ENCODE peak calls at places on chromosomes 7 and 10, in seven cellular contexts. X, P, A, H, L, M and C are unnamed samples.

GRCh38 chr10:88911121-88911520 is 31.1 kb downstream of the STAMBPL1 start:
- DNase-seq in A (no peak), H (no peak), X (no peak), L (no peak), P (no peak), M (no peak), C (no peak)

GRCh38 chr10:96395931-96396877 is 37.4 kb upstream of the OPALIN start:
- DNase-seq in X (peak), M (peak), P (peak), L (peak), A (peak), H (peak), C (peak)

GRCh38 chr7:24851791-24852190 is 94.5 kb upstream of the GSDME start:
- DNase-seq in A (no peak), H (no peak), L (peak), M (no peak), X (no peak), P (no peak), C (no peak)

GRCh38 chr10:1120761-1121160 is 64.6 kb downstream of the WDR37 start:
- DNase-seq in P (no peak), L (no peak), H (no peak), X (no peak), M (no peak), A (no peak), C (no peak)

GRCh38 chr7:111138196-111138569 is 47.3 kb downstream of the LRRN3 start:
- DNase-seq in L (peak), M (peak), P (peak), X (no peak), A (no peak), H (peak), C (no peak)

GRCh38 chr10:62610649-62611229 is 193.8 kb upstream of the ADO start:
- DNase-seq in H (peak), X (peak), L (peak), A (no peak), M (peak), P (peak), C (peak)

GRCh38 chr7:37193087-37193774 is 255.4 kb downstream of the ELMO1 start:
- DNase-seq in X (no peak), H (peak), P (no peak), M (no peak), L (no peak), A (no peak), C (no peak)

GRCh38 chr10:4141471-4141870 is 356.5 kb upstream of the KLF6 start:
- DNase-seq in L (peak), A (no peak), X (no peak), H (no peak), P (peak), M (no peak), C (no peak)

GRCh38 chr10:117936136-117936535 is 110.6 kb downstream of the RAB11FIP2 start:
- DNase-seq in X (no peak), P (no peak), A (no peak), M (no peak), H (peak), L (peak), C (no peak)

GRCh38 chr7:28272461-28272877 is 91.9 kb upstream of the JAZF1 start:
- DNase-seq in P (peak), H (peak), X (peak), L (peak), M (peak), A (peak), C (peak)

DNA sequence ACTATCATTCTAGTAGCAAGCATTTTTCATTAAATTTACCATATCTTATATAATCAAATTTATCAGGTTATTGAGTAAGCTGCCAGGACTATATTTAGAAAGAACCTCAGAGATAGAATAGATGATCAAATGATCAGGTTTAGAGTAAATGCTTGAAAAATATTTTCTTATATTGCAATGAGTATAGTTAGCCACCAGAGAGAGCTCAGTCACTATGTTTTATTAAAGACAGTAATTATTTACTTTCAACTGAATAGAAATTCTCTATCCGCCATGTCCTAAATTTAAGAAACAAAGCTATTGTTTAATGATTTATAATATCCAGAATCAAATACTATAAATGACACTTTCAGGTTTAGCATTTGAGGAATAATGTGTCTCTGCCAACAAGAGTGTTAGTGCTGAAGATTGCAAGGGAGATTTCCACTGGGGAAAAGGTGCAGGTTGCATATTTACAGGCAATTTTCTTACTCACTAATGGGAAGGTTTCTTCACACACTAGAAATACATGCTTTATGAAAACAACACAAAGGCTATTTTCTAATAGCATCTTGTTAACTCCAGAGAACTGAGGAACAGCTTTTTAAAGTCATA is 184.7 kb downstream of the DGKB start:
- DNase-seq in A (no peak), P (peak), M (no peak), L (peak), X (no peak), H (no peak), C (no peak)
- TF ChIP-seq CTCF in A (no peak), P (peak), M (peak), L (peak), X (peak), H (peak), C (peak)

DNA sequence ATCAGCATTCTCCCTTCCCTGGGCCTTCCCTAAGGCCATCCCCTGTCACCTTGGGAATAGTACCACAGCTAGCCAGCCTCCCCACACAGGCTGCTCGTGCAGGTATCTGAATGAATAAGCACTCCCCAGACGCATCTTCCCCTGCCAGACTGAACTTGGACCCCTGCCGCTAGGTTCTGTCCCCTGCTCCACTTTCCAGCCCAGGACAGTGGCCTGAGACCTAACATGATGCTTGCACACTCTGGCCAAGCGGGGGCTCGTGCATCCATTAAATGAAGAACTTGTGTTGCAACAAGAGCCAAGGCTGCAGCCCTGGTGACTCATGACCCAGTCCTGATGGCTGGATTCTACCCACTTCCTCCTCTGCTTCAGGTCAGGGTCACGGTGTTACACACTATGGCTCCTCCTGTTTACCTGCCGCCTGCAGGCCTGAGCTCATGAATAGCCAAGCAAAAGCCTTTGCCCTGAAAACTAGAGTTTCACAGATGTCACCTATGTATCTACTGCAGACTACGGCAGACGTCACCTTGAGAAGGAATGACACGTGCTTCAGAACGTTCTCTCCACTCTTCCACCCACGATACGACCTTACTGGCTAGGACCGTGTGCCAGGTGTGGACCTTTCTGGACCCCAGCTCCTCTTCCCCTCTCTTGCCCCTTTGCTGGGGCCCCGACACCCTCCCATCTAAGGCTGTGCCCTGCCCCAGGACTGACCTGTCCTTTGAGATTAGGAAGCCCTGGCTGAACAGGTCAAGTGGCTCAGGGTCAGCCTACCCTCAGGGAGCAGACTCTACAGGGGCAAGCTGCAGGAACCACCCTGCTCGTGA is 6.5 kb downstream of the ASB13 start:
- DNase-seq in L (peak), A (peak), H (no peak), P (no peak), M (peak), X (peak), C (no peak)
- TF ChIP-seq CTCF in L (no peak), A (no peak), H (no peak), P (no peak), M (no peak), X (no peak), C (no peak)

DNA sequence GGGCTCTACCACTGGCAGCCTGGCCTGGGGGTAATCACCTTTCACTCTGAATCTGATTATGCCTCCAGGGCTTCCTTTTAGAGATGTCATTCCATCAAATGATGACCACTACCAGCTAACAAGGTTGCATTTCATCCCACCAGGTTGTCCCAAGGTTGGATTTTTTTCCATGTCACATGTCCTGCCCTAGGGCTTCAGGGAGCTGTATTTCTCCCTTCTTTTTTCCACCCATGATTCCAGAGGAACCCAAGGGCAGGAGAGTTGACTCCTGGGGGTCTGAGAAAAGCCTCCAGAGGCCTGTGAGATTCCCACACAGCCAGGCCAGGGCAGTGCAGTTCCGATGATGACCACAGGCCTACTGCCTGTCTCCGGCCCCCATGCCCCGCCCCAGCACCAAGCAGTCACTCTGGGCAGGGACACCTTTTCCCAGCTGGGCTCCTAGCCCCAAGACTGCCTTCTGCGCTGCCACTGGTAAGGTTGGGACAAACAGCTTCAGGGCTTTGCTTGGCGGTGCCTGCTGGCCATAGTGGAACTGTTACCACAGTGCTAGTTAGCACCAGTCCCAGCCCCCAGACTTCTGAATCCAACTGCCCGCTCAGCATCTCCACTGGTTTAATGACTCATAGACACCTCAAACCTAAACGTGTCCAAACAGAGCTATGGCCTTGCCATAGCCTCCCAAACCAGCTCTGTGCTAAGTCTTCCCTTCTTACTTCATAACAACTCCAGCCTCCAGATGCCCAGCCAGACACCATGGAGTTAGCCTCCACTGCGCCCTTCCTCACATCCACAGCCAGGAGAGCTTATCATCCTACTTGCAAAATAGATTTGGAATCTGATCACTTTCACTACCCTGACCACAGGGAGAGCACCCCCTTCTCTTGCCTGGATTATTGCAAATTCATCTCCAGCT is 133.7 kb downstream of the ARHGAP22 start:
- DNase-seq in P (no peak), M (no peak), H (no peak), A (no peak), X (peak), L (peak), C (no peak)
- TF ChIP-seq CTCF in P (no peak), M (no peak), H (no peak), A (no peak), X (no peak), L (no peak), C (no peak)

GRCh38 chr7:115679423-115679822 is 351.1 kb downstream of the TFEC start:
- DNase-seq in P (no peak), M (no peak), X (no peak), A (no peak), H (no peak), L (no peak), C (no peak)

GRCh38 chr7:115678049-115678982 is 352.2 kb downstream of the TFEC start:
- DNase-seq in P (no peak), L (peak), A (peak), H (no peak), M (peak), X (peak), C (no peak)

GRCh38 chr7:115680921-115681320 is 349.6 kb downstream of the TFEC start:
- DNase-seq in M (no peak), L (no peak), H (no peak), P (peak), A (no peak), X (no peak), C (no peak)

GRCh38 chr7:115682507-115682906 is 348.1 kb downstream of the TFEC start:
- DNase-seq in H (no peak), M (peak), A (no peak), X (no peak), L (no peak), P (no peak), C (no peak)

GRCh38 chr7:115679976-115680375 is 350.6 kb downstream of the TFEC start:
- DNase-seq in A (no peak), X (no peak), P (peak), M (peak), L (peak), H (no peak), C (no peak)
- TF ChIP-seq CTCF in A (no peak), X (peak), P (peak), M (peak), L (peak), H (no peak), C (peak)

GRCh38 chr7:138964838-138965436 is 16.3 kb downstream of the KIAA1549 start:
- DNase-seq in A (no peak), H (no peak), M (no peak), X (no peak), P (no peak), L (no peak), C (no peak)
- TF ChIP-seq CTCF in A (no peak), H (no peak), M (no peak), X (no peak), P (no peak), L (no peak), C (no peak)

GRCh38 chr7:78695826-78696225 is 757.6 kb downstream of the MAGI2 start:
- DNase-seq in L (no peak), H (no peak), P (no peak), M (no peak), A (no peak), X (no peak), C (no peak)
- TF ChIP-seq CTCF in L (no peak), H (no peak), P (no peak), M (no peak), A (no peak), X (no peak), C (no peak)

GRCh38 chr7:81155654-81156373 is 237.0 kb upstream of the SEMA3C start:
- DNase-seq in L (no peak), A (no peak), M (no peak), P (no peak), H (no peak), X (no peak), C (no peak)
- TF ChIP-seq CTCF in L (no peak), A (no peak), M (no peak), P (no peak), H (no peak), X (no peak), C (no peak)

DNA sequence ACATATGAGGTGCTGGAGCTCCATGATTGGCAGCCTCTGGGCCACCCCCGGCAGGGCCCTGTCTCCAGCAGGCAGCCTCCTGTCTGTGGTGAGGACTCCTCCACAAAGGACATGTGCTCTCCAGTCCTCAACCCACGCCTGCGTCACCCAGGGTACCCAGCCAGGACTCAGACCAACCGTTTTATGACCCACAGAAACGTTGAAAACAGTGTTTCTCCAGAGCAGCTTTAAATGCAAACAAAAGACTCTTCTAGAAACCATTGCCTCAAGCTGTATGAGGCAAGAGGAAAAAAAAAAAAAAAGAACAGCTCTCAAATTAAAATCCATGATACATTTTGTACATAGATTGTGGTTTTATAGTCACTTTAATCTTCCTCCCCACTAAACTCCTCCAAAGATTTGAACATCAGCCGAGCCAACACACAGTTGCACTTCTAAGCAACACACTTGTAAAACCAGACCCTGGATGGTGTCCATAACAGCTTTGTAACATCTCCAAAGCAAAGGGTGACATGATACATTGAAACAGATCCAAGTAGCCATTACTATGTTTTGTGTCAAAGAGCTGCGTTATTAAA is 175.0 kb upstream of the LYZL2 start:
- DNase-seq in L (no peak), X (no peak), A (peak), M (peak), H (peak), P (no peak), C (no peak)
- TF ChIP-seq CTCF in L (no peak), X (no peak), A (no peak), M (no peak), H (no peak), P (no peak), C (no peak)

DNA sequence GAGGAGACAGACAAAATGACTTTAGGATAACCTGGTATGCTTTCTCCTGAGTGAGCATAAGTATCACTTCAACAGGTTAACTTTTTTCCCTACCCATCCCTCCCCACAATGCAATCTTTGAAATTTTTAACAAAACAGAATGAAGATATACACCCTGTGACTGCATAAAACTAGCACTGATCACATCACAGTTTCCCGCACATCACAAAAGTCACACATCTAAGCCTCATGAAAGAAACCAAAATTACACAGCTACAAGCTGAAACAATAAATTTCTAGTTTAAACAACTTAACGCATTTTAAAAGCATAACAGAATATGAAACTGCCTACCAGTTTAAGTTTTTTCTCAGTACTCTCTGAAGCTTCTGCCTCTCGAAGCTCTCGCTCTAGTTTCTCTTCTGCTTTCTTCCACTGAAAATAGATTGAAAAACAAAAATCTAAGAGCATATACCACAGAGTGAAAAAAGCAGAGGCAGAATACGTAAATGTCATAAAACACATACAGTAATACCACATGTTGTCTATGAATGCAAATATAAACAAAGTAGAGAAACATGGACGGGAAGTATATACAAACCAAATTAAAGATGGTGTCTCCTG is 18.1 kb downstream of the NOC3L start:
- DNase-seq in A (no peak), H (no peak), L (no peak), M (no peak), X (no peak), P (no peak), C (no peak)
- TF ChIP-seq CTCF in A (no peak), H (no peak), L (no peak), M (no peak), X (no peak), P (no peak), C (no peak)